ENCODE peak calls at places on chromosomes 13 and 19, in eight cellular contexts. E is heart right ventricle, I is choroid plexus epithelial cell, A is mammary epithelial cell, Q is A549, V is fibroblast of lung, W is ovary, P is testis. U is an unnamed sample.
A peak's percentile ranks its signal among the peaks of the same experiment; 100 is the strongest.

GRCh38 chr19:39409886-39410619 is 2.4 kb upstream of the PLEKHG2 start:
- DNase-seq in E (peak; percentile 83), I (no peak), A (no peak), Q (no peak), V (peak; percentile 91), W (peak; percentile 84), P (peak; percentile 84), U (peak; percentile 73)

GRCh38 chr13:22232186-22232585 is 561.3 kb downstream of the FGF9 start:
- DNase-seq in E (no peak), I (no peak), A (no peak), Q (no peak), V (no peak), W (no peak), P (no peak), U (no peak)

GRCh38 chr19:46478356-46478986 is 7.1 kb upstream of the PNMA8A start:
- DNase-seq in E (no peak), I (peak; percentile 81), A (peak; percentile 62), Q (no peak), V (peak; percentile 63), W (no peak), P (no peak), U (peak; percentile 77)

GRCh38 chr19:17244618-17245534 is 843 bp downstream of the NR2F6 start:
- DNase-seq in E (no peak), I (no peak), A (no peak), Q (no peak), V (no peak), W (peak; percentile 46), P (no peak), U (no peak)

GRCh38 chr13:45370922-45371406 is 30.0 kb upstream of the TPT1 start:
- DNase-seq in E (peak; percentile 73), I (peak; percentile 82), A (no peak), Q (peak; percentile 48), V (peak; percentile 83), W (peak; percentile 82), P (peak; percentile 72), U (peak; percentile 75)

GRCh38 chr19:54062643-54063042 is 1.1 kb downstream of the VSTM1 start:
- DNase-seq in E (no peak), I (no peak), A (no peak), Q (no peak), V (no peak), W (no peak), P (no peak), U (no peak)

GRCh38 chr19:49884109-49884508 is 6.6 kb downstream of the TBC1D17 start:
- DNase-seq in E (no peak), I (no peak), A (no peak), Q (no peak), V (no peak), W (no peak), P (no peak), U (no peak)

GRCh38 chr19:28956421-28956820 is 256.5 kb downstream of the UQCRFS1 start:
- DNase-seq in E (no peak), I (no peak), A (no peak), Q (no peak), V (no peak), W (no peak), P (no peak), U (no peak)

GRCh38 chr19:9445037-9445436 is 9.7 kb upstream of the ZNF266 start:
- DNase-seq in E (no peak), I (no peak), A (no peak), Q (no peak), V (no peak), W (no peak), P (no peak), U (no peak)

GRCh38 chr19:18856385-18857126 is 24.8 kb downstream of the UPF1 start:
- DNase-seq in E (no peak), I (peak; percentile 76), A (peak; percentile 37), Q (no peak), V (peak; percentile 52), W (no peak), P (peak; percentile 90), U (peak; percentile 71)

GRCh38 chr13:113138792-113139551 is 16.4 kb downstream of the F10 start:
- DNase-seq in E (no peak), I (peak; percentile 29), A (no peak), Q (no peak), V (no peak), W (no peak), P (peak; percentile 13), U (no peak)

GRCh38 chr13:45004096-45004495 is 14.8 kb downstream of the GPALPP1 start:
- DNase-seq in E (no peak), I (no peak), A (no peak), Q (no peak), V (no peak), W (no peak), P (no peak), U (no peak)

GRCh38 chr13:26589754-26590153 is 32.3 kb downstream of the WASF3 start:
- DNase-seq in E (peak; percentile 20), I (peak; percentile 89), A (no peak), Q (no peak), V (no peak), W (peak; percentile 51), P (no peak), U (peak; percentile 22)

GRCh38 chr13:31790992-31791391 is 51.7 kb downstream of the RXFP2 start:
- DNase-seq in E (no peak), I (no peak), A (no peak), Q (no peak), V (no peak), W (no peak), P (no peak), U (peak; percentile 57)

GRCh38 chr13:35388456-35388855 is 88.0 kb downstream of the MAB21L1 start:
- DNase-seq in E (no peak), I (peak; percentile 3), A (no peak), Q (no peak), V (peak; percentile 20), W (no peak), P (no peak), U (peak; percentile 59)

GRCh38 chr19:30168760-30169159 is 203.4 kb upstream of the ZNF536 start:
- DNase-seq in E (no peak), I (no peak), A (no peak), Q (no peak), V (no peak), W (no peak), P (no peak), U (no peak)

GRCh38 chr13:41345921-41346589 is 35.0 kb downstream of the NAA16 start:
- DNase-seq in E (no peak), I (no peak), A (no peak), Q (no peak), V (peak; percentile 60), W (no peak), P (no peak), U (no peak)

GRCh38 chr19:14475251-14476073 is at the start of gene PTGER1:
- DNase-seq in E (no peak), I (peak; percentile 44), A (peak; percentile 31), Q (no peak), V (peak; percentile 58), W (no peak), P (no peak), U (peak; percentile 47)

GRCh38 chr19:14473073-14473790 is 1.9 kb downstream of the PTGER1 start:
- DNase-seq in E (no peak), I (no peak), A (no peak), Q (no peak), V (no peak), W (no peak), P (no peak), U (no peak)

GRCh38 chr19:14476307-14476662 is 1.1 kb upstream of the PTGER1 start:
- DNase-seq in E (no peak), I (no peak), A (no peak), Q (no peak), V (no peak), W (no peak), P (no peak), U (no peak)

GRCh38 chr19:14473915-14474578 is 1.1 kb downstream of the PTGER1 start:
- DNase-seq in E (no peak), I (no peak), A (no peak), Q (no peak), V (no peak), W (no peak), P (peak; percentile 59), U (no peak)

DNA sequence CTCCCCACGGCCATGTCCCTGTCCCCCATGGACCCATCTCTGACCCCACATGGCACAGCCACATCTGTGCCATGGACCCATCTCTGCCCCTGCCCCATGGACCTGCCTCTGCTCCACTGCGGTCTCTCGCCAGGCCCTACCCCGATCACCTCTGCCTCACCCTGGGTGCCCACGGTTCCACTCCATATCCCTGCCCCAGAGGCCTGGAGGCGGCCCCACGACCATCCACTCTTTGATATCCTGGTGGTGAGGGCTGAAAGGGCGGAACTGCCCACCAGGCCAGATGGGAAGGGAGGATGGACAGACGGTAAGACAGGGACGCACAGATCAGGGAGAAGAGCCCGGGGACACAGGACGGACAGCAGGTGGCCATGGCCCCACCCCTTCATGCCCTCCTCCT is 327 bp downstream of the PTGER1 start:
- DNase-seq in E (no peak), I (no peak), A (no peak), Q (no peak), V (no peak), W (no peak), P (no peak), U (no peak)
- H3K4me3 ChIP-seq in E (no peak overlapping the region), I (peak overlapping the region; percentile 46), A (no peak overlapping the region), Q (no peak overlapping the region), V (peak overlapping the region; percentile 37), W (no peak overlapping the region), P (no peak overlapping the region), U (peak overlapping the region; percentile 2)

GRCh38 chr19:52366414-52366824 is 3.3 kb upstream of the ZNF880 start:
- DNase-seq in E (no peak), I (no peak), A (no peak), Q (no peak), V (no peak), W (no peak), P (no peak), U (no peak)
- H3K4me3 ChIP-seq in E (no peak overlapping the region), I (no peak overlapping the region), A (no peak overlapping the region), Q (no peak overlapping the region), V (no peak overlapping the region), W (no peak overlapping the region), P (no peak overlapping the region), U (no peak overlapping the region)

DNA sequence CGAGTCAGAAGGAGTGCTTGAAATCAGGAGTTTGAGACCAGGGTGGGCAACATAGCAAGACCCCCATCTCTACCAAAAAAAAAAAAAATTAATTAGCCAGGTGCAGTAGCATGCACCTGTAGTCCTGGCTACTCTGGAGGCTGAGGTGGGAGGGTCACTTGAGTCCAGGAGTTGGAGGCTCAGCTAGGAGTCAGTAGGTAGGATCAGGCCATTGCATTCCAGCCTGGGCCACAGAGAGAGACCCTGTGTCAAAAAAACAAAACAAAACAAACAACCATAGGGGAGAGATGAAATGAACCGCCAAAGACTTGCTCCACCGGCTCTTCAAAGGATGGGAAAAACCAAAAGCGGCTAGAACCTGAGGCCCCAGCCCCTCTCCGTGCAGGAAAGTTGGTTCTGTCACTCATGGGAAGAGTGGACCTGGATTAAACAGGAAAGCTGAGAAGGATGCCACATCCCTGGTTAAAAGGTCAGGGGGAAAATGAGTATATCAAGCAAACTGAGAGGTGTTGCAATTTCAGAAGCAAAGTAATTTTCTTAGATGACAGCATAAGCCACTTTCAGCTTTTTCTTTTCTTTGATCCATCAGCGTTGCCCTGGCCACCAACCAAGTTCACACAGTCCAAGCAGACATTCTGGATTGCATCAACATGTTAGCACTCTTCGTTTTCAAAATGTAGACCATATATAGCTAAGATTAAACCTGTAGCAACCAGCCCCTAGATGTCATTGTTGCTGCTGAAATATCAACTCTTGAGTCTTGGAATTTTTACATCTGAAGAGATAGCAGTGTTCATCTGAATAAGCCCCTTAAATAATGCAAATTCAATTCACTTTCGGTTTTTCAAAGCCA is 8.9 kb upstream of the ZNF507 start:
- DNase-seq in E (no peak), I (peak; percentile 81), A (no peak), Q (no peak), V (peak; percentile 81), W (no peak), P (no peak), U (peak; percentile 64)
- H3K4me3 ChIP-seq in E (peak overlapping the region; percentile 49), I (no peak overlapping the region), A (no peak overlapping the region), Q (no peak overlapping the region), V (peak overlapping the region; percentile 20), W (no peak overlapping the region), P (no peak overlapping the region), U (no peak overlapping the region)

GRCh38 chr13:30659980-30660379 is 42.3 kb downstream of the USPL1 start:
- DNase-seq in E (no peak), I (no peak), A (peak; percentile 8), Q (no peak), V (no peak), W (no peak), P (no peak), U (no peak)
- H3K4me3 ChIP-seq in E (no peak overlapping the region), I (no peak overlapping the region), A (no peak overlapping the region), Q (no peak overlapping the region), V (no peak overlapping the region), W (no peak overlapping the region), P (no peak overlapping the region), U (no peak overlapping the region)

U was measured in fibroblast of mammary gland.